ENCODE peak calls at places on chromosomes 11 and 22, in ten cellular contexts. S, M, C, E, L, Z, P, R, X and A are unnamed samples.

GRCh38 chr22:38852522-38852921 is 8.7 kb upstream of the NPTXR start:
- DNase-seq in S (no peak), M (no peak), C (no peak), E (no peak), L (no peak), Z (no peak), P (no peak), R (no peak), X (no peak), A (no peak)

GRCh38 chr22:50170453-50171318 is at the start of gene PANX2:
- DNase-seq in S (no peak), M (no peak), C (no peak), E (no peak), L (peak), Z (no peak), P (no peak), R (no peak), X (no peak), A (no peak)

GRCh38 chr11:29131055-29131454 is 885.8 kb downstream of the KCNA4 start:
- DNase-seq in S (no peak), M (no peak), C (no peak), E (no peak), L (no peak), Z (no peak), P (no peak), R (no peak), X (no peak), A (no peak)

GRCh38 chr11:57761301-57762234 is at the start of gene CTNND1:
- DNase-seq in S (peak), M (peak), C (peak), E (peak), L (peak), Z (peak), P (peak), R (peak), X (peak), A (peak)

GRCh38 chr22:20037419-20037818 is 16.5 kb downstream of the TANGO2 start:
- DNase-seq in S (no peak), M (no peak), C (no peak), E (no peak), L (no peak), Z (no peak), P (no peak), R (no peak), X (no peak), A (no peak)

GRCh38 chr11:16280256-16280682 is 76.1 kb downstream of the SOX6 start:
- DNase-seq in S (no peak), M (peak), C (no peak), E (no peak), L (no peak), Z (peak), P (peak), R (peak), X (no peak), A (no peak)

GRCh38 chr22:36151006-36151595 is 9.5 kb downstream of the APOL3 start:
- DNase-seq in S (no peak), M (peak), C (no peak), E (no peak), L (no peak), Z (peak), P (peak), R (peak), X (no peak), A (no peak)

GRCh38 chr11:64207247-64208085 is 945 bp downstream of the FERMT3 start:
- DNase-seq in S (peak), M (peak), C (no peak), E (no peak), L (no peak), Z (peak), P (peak), R (peak), X (peak), A (no peak)

GRCh38 chr11:12673924-12674570 is at the start of gene TEAD1:
- DNase-seq in S (peak), M (peak), C (peak), E (peak), L (peak), Z (peak), P (peak), R (peak), X (peak), A (peak)

GRCh38 chr22:49300951-49301397 is 526.7 kb downstream of the BRD1 start:
- DNase-seq in S (no peak), M (no peak), C (no peak), E (peak), L (no peak), Z (no peak), P (no peak), R (peak), X (no peak), A (no peak)

GRCh38 chr22:26845016-26845728 is 187.8 kb downstream of the MIAT start:
- DNase-seq in S (no peak), M (no peak), C (no peak), E (peak), L (no peak), Z (no peak), P (peak), R (no peak), X (no peak), A (no peak)

GRCh38 chr11:109026891-109027489 is 362.1 kb downstream of the DDX10 start:
- DNase-seq in S (peak), M (no peak), C (no peak), E (no peak), L (no peak), Z (no peak), P (no peak), R (no peak), X (no peak), A (no peak)

GRCh38 chr11:36249271-36249670 is 40.0 kb downstream of the COMMD9 start:
- DNase-seq in S (peak), M (no peak), C (no peak), E (no peak), L (no peak), Z (no peak), P (no peak), R (no peak), X (peak), A (no peak)

GRCh38 chr11:70055444-70055843 is 22.7 kb upstream of the ANO1 start:
- DNase-seq in S (no peak), M (no peak), C (no peak), E (no peak), L (no peak), Z (no peak), P (no peak), R (no peak), X (no peak), A (no peak)

GRCh38 chr22:45645150-45645525 is 26.5 kb upstream of the ATXN10 start:
- DNase-seq in S (no peak), M (no peak), C (no peak), E (no peak), L (no peak), Z (no peak), P (no peak), R (no peak), X (no peak), A (no peak)

GRCh38 chr22:17368727-17369552 is at the start of gene CECR2:
- DNase-seq in S (no peak), M (peak), C (no peak), E (peak), L (peak), Z (no peak), P (no peak), R (peak), X (no peak), A (no peak)

GRCh38 chr11:105588001-105588400 is 21.9 kb upstream of the GRIA4 start:
- DNase-seq in S (peak), M (no peak), C (no peak), E (no peak), L (no peak), Z (no peak), P (peak), R (no peak), X (no peak), A (no peak)

GRCh38 chr11:65551572-65552398 is 6.4 kb downstream of the LTBP3 start:
- DNase-seq in S (peak), M (no peak), C (peak), E (no peak), L (no peak), Z (no peak), P (peak), R (peak), X (no peak), A (no peak)

GRCh38 chr11:123251656-123252344 is 56.8 kb upstream of the CLMP start:
- DNase-seq in S (peak), M (peak), C (no peak), E (no peak), L (peak), Z (no peak), P (no peak), R (peak), X (no peak), A (no peak)

GRCh38 chr11:72013765-72014711 is 15.3 kb downstream of the IL18BP start:
- DNase-seq in S (no peak), M (no peak), C (no peak), E (peak), L (no peak), Z (no peak), P (no peak), R (no peak), X (no peak), A (no peak)

GRCh38 chr11:72014761-72015320 is 16.1 kb downstream of the IL18BP start:
- DNase-seq in S (no peak), M (no peak), C (no peak), E (no peak), L (no peak), Z (no peak), P (no peak), R (no peak), X (no peak), A (no peak)

GRCh38 chr11:72010529-72011233 is 12.0 kb downstream of the IL18BP start:
- DNase-seq in S (no peak), M (no peak), C (no peak), E (no peak), L (no peak), Z (no peak), P (no peak), R (no peak), X (no peak), A (no peak)

GRCh38 chr11:72012897-72013721 is 14.4 kb downstream of the IL18BP start:
- DNase-seq in S (peak), M (peak), C (no peak), E (peak), L (peak), Z (peak), P (no peak), R (no peak), X (peak), A (peak)

GRCh38 chr11:72012091-72012630 is 13.5 kb downstream of the IL18BP start:
- DNase-seq in S (no peak), M (no peak), C (no peak), E (peak), L (no peak), Z (no peak), P (no peak), R (no peak), X (no peak), A (no peak)
- TF ChIP-seq POLR2A in S (no peak), M (no peak), C (no peak), E (no peak), L (no peak), Z (no peak), P (no peak), R (no peak), X (no peak), A (no peak)

GRCh38 chr22:43956383-43956782 is 1.1 kb downstream of the SAMM50 start:
- DNase-seq in S (no peak), M (no peak), C (no peak), E (no peak), L (no peak), Z (no peak), P (no peak), R (no peak), X (no peak), A (no peak)

GRCh38 chr22:43956805-43957463 is 1.7 kb downstream of the SAMM50 start:
- DNase-seq in S (no peak), M (no peak), C (no peak), E (no peak), L (no peak), Z (no peak), P (peak), R (no peak), X (no peak), A (no peak)

GRCh38 chr22:43953988-43954771 is 1.1 kb upstream of the SAMM50 start:
- DNase-seq in S (no peak), M (no peak), C (no peak), E (no peak), L (no peak), Z (no peak), P (no peak), R (no peak), X (no peak), A (no peak)

GRCh38 chr22:43955883-43956286 is 643 bp downstream of the SAMM50 start:
- DNase-seq in S (no peak), M (no peak), C (no peak), E (no peak), L (no peak), Z (no peak), P (no peak), R (no peak), X (no peak), A (no peak)

DNA sequence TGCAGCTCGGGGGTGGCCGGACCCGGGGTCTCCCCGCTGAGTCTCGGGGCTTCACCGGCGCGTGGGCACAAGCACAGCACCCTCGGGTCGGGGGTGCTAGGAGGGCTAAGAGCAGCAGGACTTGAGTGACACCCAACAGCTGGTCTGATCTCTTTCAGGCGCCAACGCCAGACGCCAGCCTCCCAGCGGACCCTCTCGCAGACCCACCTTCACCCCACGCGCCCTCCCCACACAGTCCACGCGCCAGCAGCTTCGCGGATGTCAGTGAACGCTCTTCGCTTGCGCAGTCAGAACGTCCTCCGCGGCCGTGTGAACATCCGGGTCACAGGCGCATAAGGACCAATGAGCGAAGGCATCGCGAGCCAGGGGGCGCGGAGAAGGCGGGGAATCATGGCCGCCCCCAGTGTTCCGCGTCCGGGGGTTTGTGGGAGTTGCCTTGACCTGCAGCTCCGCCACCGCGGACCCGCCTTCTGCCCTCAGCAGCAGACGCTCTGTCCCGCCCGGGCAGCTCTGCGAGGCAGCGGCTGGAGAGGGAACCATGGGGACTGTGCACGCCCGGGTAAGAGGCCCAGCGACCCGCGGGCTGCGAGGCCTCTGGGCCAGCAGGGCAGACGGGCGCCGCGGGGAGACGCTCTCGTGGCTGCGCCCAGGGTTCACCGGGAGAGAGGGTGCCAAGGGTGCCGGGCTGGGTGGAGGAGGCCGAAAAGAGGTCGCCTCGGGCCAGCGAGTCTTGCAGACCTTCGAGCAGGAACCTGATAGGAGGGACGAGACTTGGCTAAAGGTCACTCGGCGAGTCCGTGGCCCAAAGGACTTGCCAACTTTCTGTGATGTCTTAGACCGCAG is at the start of gene SAMM50:
- DNase-seq in S (peak), M (peak), C (peak), E (peak), L (peak), Z (peak), P (peak), R (peak), X (peak), A (peak)
- TF ChIP-seq POLR2A in S (peak), M (peak), C (peak), E (peak), L (peak), Z (no peak), P (peak), R (peak), X (peak), A (peak)

DNA sequence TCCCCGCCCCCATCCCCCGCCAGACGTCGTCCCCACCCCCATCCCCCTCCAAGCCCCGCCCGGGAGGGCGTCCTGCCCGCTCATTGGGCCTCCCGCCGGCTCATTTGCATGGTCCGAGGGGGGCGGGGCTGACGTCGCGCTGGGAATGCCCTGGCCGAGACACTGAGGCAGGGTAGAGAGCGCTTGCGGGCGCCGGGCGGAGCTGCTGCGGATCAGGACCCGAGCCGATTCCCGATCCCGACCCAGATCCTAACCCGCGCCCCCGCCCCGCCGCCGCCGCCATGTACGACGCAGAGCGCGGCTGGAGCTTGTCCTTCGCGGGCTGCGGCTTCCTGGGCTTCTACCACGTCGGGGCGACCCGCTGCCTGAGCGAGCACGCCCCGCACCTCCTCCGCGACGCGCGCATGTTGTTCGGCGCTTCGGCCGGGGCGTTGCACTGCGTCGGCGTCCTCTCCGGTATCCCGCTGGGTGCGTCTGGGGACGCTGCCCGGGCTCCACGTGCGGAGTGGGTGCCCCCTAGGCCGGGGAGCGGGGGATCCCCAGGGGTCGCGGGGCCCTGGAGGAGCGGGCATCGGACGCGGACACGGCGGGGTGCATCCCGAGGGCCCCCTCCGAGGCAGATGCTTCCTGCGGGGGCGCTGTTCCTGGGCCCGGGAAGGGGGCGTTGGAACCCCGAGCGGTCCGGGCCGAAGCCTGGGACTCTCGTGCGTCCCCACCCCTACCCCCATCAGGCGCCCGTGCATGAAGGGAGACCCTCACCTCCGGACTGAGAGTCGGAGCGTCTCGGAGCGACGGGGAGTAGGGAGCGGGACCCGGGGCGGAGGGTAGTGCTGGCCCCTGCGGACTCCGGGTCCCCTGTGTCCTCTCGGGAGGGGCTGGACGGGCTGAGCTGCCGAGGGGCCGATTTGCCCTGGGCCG is at the start of gene PNPLA3:
- DNase-seq in S (peak), M (peak), C (peak), E (peak), L (peak), Z (peak), P (peak), R (peak), X (peak), A (peak)
- TF ChIP-seq POLR2A in S (peak), M (no peak), C (peak), E (no peak), L (no peak), Z (no peak), P (peak), R (peak), X (peak), A (peak)

GRCh38 chr11:112186304-112186703 is 11.0 kb downstream of the BCO2 start:
- DNase-seq in S (no peak), M (no peak), C (no peak), E (no peak), L (no peak), Z (no peak), P (no peak), R (no peak), X (no peak), A (no peak)
- TF ChIP-seq POLR2A in S (no peak), M (no peak), C (no peak), E (no peak), L (no peak), Z (no peak), P (no peak), R (no peak), X (no peak), A (no peak)